ENCODE peak calls at places on chromosomes 12 and 14, in nine cellular contexts. N is neural progenitor cell, W is HCT116, P is neuronal stem cell, U is H1, L is astrocyte, I is colonic mucosa, G is PC-3, S is GM23248. H is an unnamed sample.

GRCh38 chr12:14367097-14367661 is 1.7 kb downstream of the ATF7IP start:
- DNase-seq in N (no peak), W (no peak), P (no peak), U (no peak), L (peak; percentile 55), I (no peak), G (peak; percentile 5), S (peak; percentile 75), H (no peak)

GRCh38 chr14:51873221-51873893 is 12.9 kb downstream of the GNG2 start:
- DNase-seq in N (no peak), W (peak; percentile 24), P (no peak), U (no peak), L (peak; percentile 96), I (no peak), G (peak; percentile 97), S (peak; percentile 92), H (no peak)

GRCh38 chr12:131375261-131375971 is 335.5 kb upstream of the SFSWAP start:
- DNase-seq in N (no peak), W (no peak), P (no peak), U (no peak), L (no peak), I (no peak), G (no peak), S (no peak), H (peak; percentile 29)

GRCh38 chr14:96752594-96752993 is 44.6 kb upstream of the VRK1 start:
- DNase-seq in N (no peak), W (no peak), P (no peak), U (no peak), L (no peak), I (no peak), G (no peak), S (peak; percentile 56), H (no peak)

GRCh38 chr12:93223440-93224426 is 154.0 kb upstream of the NUDT4 start:
- DNase-seq in N (no peak), W (no peak), P (no peak), U (no peak), L (no peak), I (peak; percentile 56), G (peak; percentile 66), S (peak; percentile 62), H (no peak)

GRCh38 chr12:108333898-108334699 is 5.0 kb downstream of the CMKLR1 start:
- DNase-seq in N (no peak), W (no peak), P (no peak), U (no peak), L (peak; percentile 17), I (no peak), G (peak; percentile 11), S (peak; percentile 87), H (no peak)

GRCh38 chr14:50103558-50103957 is 12.8 kb downstream of the VCPKMT start:
- DNase-seq in N (no peak), W (no peak), P (no peak), U (no peak), L (no peak), I (no peak), G (no peak), S (no peak), H (no peak)

GRCh38 chr12:116804051-116804450 is 65.9 kb downstream of the RNFT2 start:
- DNase-seq in N (no peak), W (no peak), P (no peak), U (no peak), L (no peak), I (no peak), G (no peak), S (no peak), H (no peak)

GRCh38 chr12:47808049-47808448 is 11.7 kb downstream of the HDAC7 start:
- DNase-seq in N (no peak), W (no peak), P (no peak), U (no peak), L (peak; percentile 52), I (peak; percentile 41), G (no peak), S (peak; percentile 59), H (no peak)

GRCh38 chr14:68253381-68253780 is 433.8 kb downstream of the RAD51B start:
- DNase-seq in N (no peak), W (no peak), P (no peak), U (no peak), L (no peak), I (no peak), G (no peak), S (no peak), H (no peak)

GRCh38 chr14:68254669-68255527 is 435.3 kb downstream of the RAD51B start:
- DNase-seq in N (no peak), W (no peak), P (no peak), U (no peak), L (no peak), I (no peak), G (peak; percentile 37), S (peak; percentile 57), H (no peak)

GRCh38 chr14:68253878-68254528 is 434.4 kb downstream of the RAD51B start:
- DNase-seq in N (no peak), W (no peak), P (no peak), U (no peak), L (no peak), I (no peak), G (no peak), S (no peak), H (no peak)

GRCh38 chr14:68257969-68258368 is 438.4 kb downstream of the RAD51B start:
- DNase-seq in N (no peak), W (no peak), P (no peak), U (no peak), L (no peak), I (no peak), G (no peak), S (no peak), H (no peak)

GRCh38 chr14:68255697-68256178 is 436.2 kb downstream of the RAD51B start:
- DNase-seq in N (no peak), W (no peak), P (no peak), U (no peak), L (peak; percentile 91), I (no peak), G (peak; percentile 94), S (peak; percentile 66), H (no peak)
- H3K9ac ChIP-seq in N (no peak overlapping the region), W (no peak overlapping the region), P (no peak overlapping the region), U (no peak overlapping the region), L (no peak overlapping the region), I (no peak overlapping the region), G (no peak overlapping the region), S (no peak overlapping the region), H (no peak overlapping the region)

GRCh38 chr14:74615735-74616134 is 3.7 kb upstream of the LTBP2 start:
- DNase-seq in N (no peak), W (no peak), P (no peak), U (no peak), L (no peak), I (no peak), G (no peak), S (peak; percentile 49), H (no peak)
- H3K4me1 ChIP-seq in N (peaks cover 17% of the 10 kb centered on the region), W (peaks cover 50% of the 10 kb centered on the region), P (peaks cover 17% of the 10 kb centered on the region), U (peaks cover 4% of the 10 kb centered on the region), L (peaks cover 74% of the 10 kb centered on the region), I (peaks cover 12% of the 10 kb centered on the region), G (peaks cover 82% of the 10 kb centered on the region), S (peaks cover 74% of the 10 kb centered on the region), H (peaks cover 27% of the 10 kb centered on the region)

DNA sequence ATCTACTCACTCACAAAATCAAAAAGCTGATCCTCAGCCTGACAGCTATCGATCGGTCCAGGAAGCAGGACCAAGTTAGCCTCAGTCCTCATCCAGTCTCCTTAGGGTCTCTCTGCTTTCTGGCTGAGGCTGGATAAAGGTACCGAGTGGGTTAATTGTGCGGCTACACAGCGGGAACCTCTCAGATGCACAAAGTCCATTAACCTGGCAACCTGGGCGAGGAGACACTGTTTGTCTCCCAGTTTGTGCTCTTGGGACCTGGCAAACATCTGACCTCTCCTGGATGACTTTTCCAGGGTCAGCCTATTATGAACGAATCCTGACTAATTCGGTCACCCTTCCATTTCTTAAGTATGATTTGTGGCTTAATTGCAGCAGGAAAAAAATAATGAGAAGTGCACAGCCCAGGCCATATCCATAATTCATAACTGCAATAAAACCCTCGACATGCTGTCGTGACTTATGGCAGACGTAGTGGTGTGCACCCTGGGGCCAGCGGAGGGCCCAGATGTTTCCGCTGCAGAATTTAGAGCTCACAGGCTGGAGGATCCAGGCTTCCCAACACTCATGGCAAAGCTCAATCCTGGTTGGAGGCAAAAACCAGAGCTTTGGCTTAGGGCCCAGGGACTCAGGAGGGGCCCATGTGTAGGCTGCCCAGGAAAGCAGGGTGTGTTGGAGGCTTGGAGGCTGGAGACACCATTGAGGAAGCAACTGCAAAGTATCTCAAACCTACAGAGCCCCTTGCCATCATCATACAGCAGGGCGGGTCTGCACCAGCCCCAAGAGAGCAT is 68.5 kb downstream of the SERPINA3 start:
- DNase-seq in N (no peak), W (no peak), P (no peak), U (no peak), L (no peak), I (no peak), G (no peak), S (no peak), H (no peak)
- H3K4me3 ChIP-seq in N (no peak overlapping the region), W (no peak overlapping the region), P (no peak overlapping the region), U (no peak overlapping the region), L (no peak overlapping the region), I (no peak overlapping the region), G (no peak overlapping the region), S (no peak overlapping the region), H (no peak overlapping the region)

GRCh38 chr14:76390621-76391020 is 14.7 kb downstream of the ESRRB start:
- DNase-seq in N (no peak), W (no peak), P (no peak), U (no peak), L (no peak), I (no peak), G (no peak), S (no peak), H (no peak)

GRCh38 chr14:76389841-76390240 is 13.9 kb downstream of the ESRRB start:
- DNase-seq in N (no peak), W (no peak), P (no peak), U (no peak), L (no peak), I (no peak), G (no peak), S (no peak), H (no peak)

GRCh38 chr14:76382495-76382832 is 6.5 kb downstream of the ESRRB start:
- DNase-seq in N (no peak), W (no peak), P (no peak), U (no peak), L (no peak), I (no peak), G (no peak), S (no peak), H (no peak)

GRCh38 chr14:76391981-76392690 is 16.2 kb downstream of the ESRRB start:
- DNase-seq in N (peak; percentile 45), W (no peak), P (no peak), U (no peak), L (no peak), I (no peak), G (no peak), S (no peak), H (no peak)

DNA sequence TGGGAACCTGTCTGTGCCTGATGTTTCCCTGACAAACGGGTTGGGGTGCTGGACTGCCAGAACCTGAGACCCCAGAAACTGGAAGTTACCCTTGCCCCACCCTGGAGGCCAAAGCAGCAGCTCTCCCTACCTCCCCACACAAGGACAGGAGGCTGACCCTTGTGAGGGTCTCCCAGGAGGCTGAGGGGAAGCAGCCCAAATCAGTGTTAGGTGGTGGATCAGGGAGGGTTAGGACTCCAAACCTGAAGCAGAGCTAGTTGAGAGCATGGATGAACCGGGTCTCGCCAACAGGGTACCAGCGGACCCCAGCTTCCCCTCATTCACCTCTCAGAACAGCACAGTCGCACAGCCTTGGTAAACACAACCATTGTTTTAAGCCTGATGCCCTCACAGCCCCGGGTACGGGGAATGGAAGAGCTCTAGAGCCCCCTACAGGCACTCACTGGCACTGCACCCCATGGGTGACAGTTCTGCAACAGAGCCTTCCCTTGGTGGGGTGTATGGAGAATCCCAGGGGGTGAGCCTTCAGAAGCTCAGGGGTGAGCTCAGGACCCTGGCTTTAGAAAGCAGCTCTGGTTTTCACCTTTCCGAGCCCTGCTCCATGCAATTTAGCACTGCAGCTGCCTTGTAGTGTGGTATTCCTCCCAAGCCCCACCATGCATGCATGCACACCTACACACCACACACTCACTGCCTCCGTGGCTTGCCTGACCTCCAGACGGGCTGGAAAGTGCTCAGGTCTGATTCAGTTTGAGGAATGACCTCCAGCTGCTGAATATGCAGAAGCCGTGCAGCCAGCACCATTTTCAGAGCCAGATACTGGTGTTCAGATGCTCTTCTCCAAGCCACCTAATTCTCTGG is 11.2 kb downstream of the ESRRB start:
- DNase-seq in N (peak; percentile 88), W (peak; percentile 37), P (peak; percentile 80), U (peak; percentile 41), L (peak; percentile 14), I (peak; percentile 61), G (peak; percentile 83), S (peak; percentile 77), H (peak; percentile 95)
- H3K9ac ChIP-seq in N (no peak overlapping the region), W (no peak overlapping the region), P (no peak overlapping the region), U (no peak overlapping the region), L (no peak overlapping the region), I (no peak overlapping the region), G (no peak overlapping the region), S (no peak overlapping the region), H (no peak overlapping the region)

H was measured in endodermal cell.